ENCODE peak calls at places on chromosomes 5 and 9, in four cellular contexts. One of them, this sample, is unnamed.
A peak's percentile ranks its signal among the peaks of the same experiment; 100 is the strongest.

GRCh38 chr9:73183917-73184861 is 32.5 kb downstream of the ANXA1 start:
- DNase-seq in CD4-positive, CD25-positive, alpha-beta regulatory T cell: peak; percentile 55
- DNase-seq in H9: no peak
- DNase-seq in HepG2: peak; percentile 21
- DNase-seq in this sample: no peak

GRCh38 chr5:33984671-33985124 is at the start of gene SLC45A2:
- DNase-seq in CD4-positive, CD25-positive, alpha-beta regulatory T cell: no peak
- DNase-seq in HepG2: no peak
- DNase-seq in H9: no peak
- DNase-seq in this sample: no peak

GRCh38 chr9:89919171-89919681 is 314.4 kb downstream of the GADD45G start:
- DNase-seq in HepG2: peak; percentile 6
- DNase-seq in H9: peak; percentile 88
- DNase-seq in CD4-positive, CD25-positive, alpha-beta regulatory T cell: peak; percentile 14
- DNase-seq in this sample: peak; percentile 48

GRCh38 chr5:127967983-127968592 is 115.5 kb upstream of the SLC12A2 start:
- DNase-seq in H9: no peak
- DNase-seq in HepG2: no peak
- DNase-seq in CD4-positive, CD25-positive, alpha-beta regulatory T cell: no peak
- DNase-seq in this sample: no peak

GRCh38 chr9:77616191-77616590 is 31.9 kb downstream of the GNA14 start:
- DNase-seq in HepG2: no peak
- DNase-seq in CD4-positive, CD25-positive, alpha-beta regulatory T cell: no peak
- DNase-seq in H9: no peak
- DNase-seq in this sample: no peak

GRCh38 chr9:85290019-85290418 is 451.7 kb downstream of the AGTPBP1 start:
- DNase-seq in CD4-positive, CD25-positive, alpha-beta regulatory T cell: no peak
- DNase-seq in HepG2: no peak
- DNase-seq in H9: no peak
- DNase-seq in this sample: no peak

GRCh38 chr9:113511856-113512761 is 48.6 kb downstream of the RGS3 start:
- DNase-seq in CD4-positive, CD25-positive, alpha-beta regulatory T cell: peak; percentile 50
- DNase-seq in HepG2: no peak
- DNase-seq in H9: no peak
- DNase-seq in this sample: no peak

GRCh38 chr5:150081541-150082283 is 4.6 kb downstream of the CSF1R start:
- DNase-seq in H9: no peak
- DNase-seq in HepG2: no peak
- DNase-seq in CD4-positive, CD25-positive, alpha-beta regulatory T cell: no peak
- DNase-seq in this sample: no peak

GRCh38 chr9:92483896-92484545 is 1.7 kb upstream of the ASPN start:
- DNase-seq in HepG2: no peak
- DNase-seq in H9: no peak
- DNase-seq in CD4-positive, CD25-positive, alpha-beta regulatory T cell: no peak
- DNase-seq in this sample: no peak

GRCh38 chr5:137220523-137220927 is 278.6 kb downstream of the SPOCK1 start:
- DNase-seq in H9: peak; percentile 43
- DNase-seq in HepG2: peak; percentile 76
- DNase-seq in CD4-positive, CD25-positive, alpha-beta regulatory T cell: no peak
- DNase-seq in this sample: peak; percentile 18

GRCh38 chr9:114532561-114533237 is 27.4 kb upstream of the WHRN start:
- DNase-seq in H9: no peak
- DNase-seq in CD4-positive, CD25-positive, alpha-beta regulatory T cell: no peak
- DNase-seq in HepG2: no peak
- DNase-seq in this sample: no peak

GRCh38 chr5:68287976-68288755 is 72.6 kb downstream of the PIK3R1 start:
- DNase-seq in HepG2: peak; percentile 88
- DNase-seq in H9: peak; percentile 57
- DNase-seq in CD4-positive, CD25-positive, alpha-beta regulatory T cell: peak; percentile 62
- DNase-seq in this sample: no peak

GRCh38 chr9:69342769-69343168 is 17.8 kb downstream of the ENTREP1 start:
- DNase-seq in CD4-positive, CD25-positive, alpha-beta regulatory T cell: no peak
- DNase-seq in HepG2: no peak
- DNase-seq in H9: no peak
- DNase-seq in this sample: no peak

GRCh38 chr9:18017136-18017535 is 438.3 kb downstream of the SH3GL2 start:
- DNase-seq in CD4-positive, CD25-positive, alpha-beta regulatory T cell: no peak
- DNase-seq in HepG2: no peak
- DNase-seq in H9: no peak
- DNase-seq in this sample: no peak

GRCh38 chr9:92155221-92155620 is 40.0 kb upstream of the SPTLC1 start:
- DNase-seq in HepG2: no peak
- DNase-seq in CD4-positive, CD25-positive, alpha-beta regulatory T cell: no peak
- DNase-seq in H9: no peak
- DNase-seq in this sample: no peak

GRCh38 chr5:83636141-83636540 is 84.5 kb downstream of the HAPLN1 start:
- DNase-seq in HepG2: no peak
- DNase-seq in H9: no peak
- DNase-seq in CD4-positive, CD25-positive, alpha-beta regulatory T cell: no peak
- DNase-seq in this sample: no peak

GRCh38 chr5:125257057-125257970 is 510.9 kb upstream of the ZNF608 start:
- DNase-seq in H9: no peak
- DNase-seq in CD4-positive, CD25-positive, alpha-beta regulatory T cell: no peak
- DNase-seq in HepG2: no peak
- DNase-seq in this sample: no peak

GRCh38 chr9:109986423-109987055 is 206.5 kb downstream of the PALM2AKAP2 start:
- DNase-seq in HepG2: no peak
- DNase-seq in CD4-positive, CD25-positive, alpha-beta regulatory T cell: no peak
- DNase-seq in H9: no peak
- DNase-seq in this sample: no peak

GRCh38 chr9:87324613-87325194 is 173.0 kb upstream of the DAPK1 start:
- DNase-seq in H9: no peak
- DNase-seq in CD4-positive, CD25-positive, alpha-beta regulatory T cell: peak; percentile 24
- DNase-seq in HepG2: peak; percentile 50
- DNase-seq in this sample: no peak

GRCh38 chr9:114151426-114151956 is 3.8 kb upstream of the COL27A1 start:
- DNase-seq in HepG2: no peak
- DNase-seq in CD4-positive, CD25-positive, alpha-beta regulatory T cell: no peak
- DNase-seq in H9: no peak
- DNase-seq in this sample: no peak

GRCh38 chr9:19085295-19085694 is 17.4 kb downstream of the HAUS6 start:
- DNase-seq in H9: no peak
- DNase-seq in HepG2: peak; percentile 35
- DNase-seq in CD4-positive, CD25-positive, alpha-beta regulatory T cell: peak; percentile 57
- DNase-seq in this sample: no peak

GRCh38 chr5:170648546-170648945 is 135.0 kb upstream of the GABRP start:
- DNase-seq in HepG2: no peak
- DNase-seq in CD4-positive, CD25-positive, alpha-beta regulatory T cell: no peak
- DNase-seq in H9: no peak
- DNase-seq in this sample: no peak

GRCh38 chr9:86948153-86948929 is 1.0 kb upstream of the GAS1 start:
- DNase-seq in H9: peak; percentile 74
- DNase-seq in CD4-positive, CD25-positive, alpha-beta regulatory T cell: peak; percentile 69
- DNase-seq in HepG2: peak; percentile 13
- DNase-seq in this sample: no peak

GRCh38 chr5:60718186-60718892 is 18.4 kb upstream of the DEPDC1B start:
- DNase-seq in CD4-positive, CD25-positive, alpha-beta regulatory T cell: no peak
- DNase-seq in HepG2: no peak
- DNase-seq in H9: no peak
- DNase-seq in this sample: no peak

GRCh38 chr5:92567831-92568450 is 1013.1 kb downstream of the NR2F1-AS1 start:
- DNase-seq in HepG2: no peak
- DNase-seq in CD4-positive, CD25-positive, alpha-beta regulatory T cell: no peak
- DNase-seq in H9: no peak
- DNase-seq in this sample: no peak

GRCh38 chr5:1506242-1507015 is 17.3 kb downstream of the LPCAT1 start:
- DNase-seq in HepG2: no peak
- DNase-seq in CD4-positive, CD25-positive, alpha-beta regulatory T cell: no peak
- DNase-seq in H9: no peak
- DNase-seq in this sample: no peak

DNA sequence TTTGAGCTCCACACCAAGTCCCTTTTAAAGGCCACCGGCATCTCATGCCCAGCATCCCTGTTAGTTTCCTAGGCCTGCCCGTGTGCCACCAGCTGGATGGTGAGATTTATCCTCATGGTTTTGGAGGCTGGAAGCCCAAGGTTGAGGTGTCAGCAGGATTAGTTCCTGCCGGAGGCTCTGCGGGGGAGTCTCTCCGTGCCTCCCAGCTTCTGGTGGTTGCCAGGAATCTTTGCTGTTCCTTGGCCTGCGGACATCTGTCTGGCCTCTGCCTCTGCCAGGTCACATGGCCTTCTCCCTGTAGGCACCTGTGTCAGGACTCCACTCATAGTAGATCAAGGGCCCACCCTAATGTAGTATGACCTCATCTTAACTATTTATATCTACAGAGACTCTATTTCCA is 45.4 kb downstream of the JADE2 start:
- DNase-seq in CD4-positive, CD25-positive, alpha-beta regulatory T cell: no peak
- DNase-seq in H9: no peak
- DNase-seq in HepG2: no peak
- DNase-seq in this sample: no peak
- H3K4me1 ChIP-seq in CD4-positive, CD25-positive, alpha-beta regulatory T cell: no peaks in the 10 kb centered on the region
- H3K4me1 ChIP-seq in H9: no peaks in the 10 kb centered on the region
- H3K4me1 ChIP-seq in HepG2: no peaks in the 10 kb centered on the region
- H3K4me1 ChIP-seq in this sample: peaks cover 5% of the 10 kb centered on the region

GRCh38 chr9:124102363-124102762 is 90.8 kb downstream of the LHX2 start:
- DNase-seq in CD4-positive, CD25-positive, alpha-beta regulatory T cell: no peak
- DNase-seq in HepG2: no peak
- DNase-seq in H9: no peak
- DNase-seq in this sample: no peak
- H3K4me1 ChIP-seq in CD4-positive, CD25-positive, alpha-beta regulatory T cell: no peaks in the 10 kb centered on the region
- H3K4me1 ChIP-seq in HepG2: no peaks in the 10 kb centered on the region
- H3K4me1 ChIP-seq in H9: no peaks in the 10 kb centered on the region
- H3K4me1 ChIP-seq in this sample: peaks cover 8% of the 10 kb centered on the region

GRCh38 chr5:42874621-42875198 is 63.0 kb upstream of the SELENOP start:
- DNase-seq in H9: no peak
- DNase-seq in HepG2: peak; percentile 94
- DNase-seq in CD4-positive, CD25-positive, alpha-beta regulatory T cell: no peak
- DNase-seq in this sample: no peak
- H3K4me1 ChIP-seq in H9: no peaks in the 10 kb centered on the region
- H3K4me1 ChIP-seq in HepG2: peaks cover 99% of the 10 kb centered on the region
- H3K4me1 ChIP-seq in CD4-positive, CD25-positive, alpha-beta regulatory T cell: no peaks in the 10 kb centered on the region
- H3K4me1 ChIP-seq in this sample: no peaks in the 10 kb centered on the region

DNA sequence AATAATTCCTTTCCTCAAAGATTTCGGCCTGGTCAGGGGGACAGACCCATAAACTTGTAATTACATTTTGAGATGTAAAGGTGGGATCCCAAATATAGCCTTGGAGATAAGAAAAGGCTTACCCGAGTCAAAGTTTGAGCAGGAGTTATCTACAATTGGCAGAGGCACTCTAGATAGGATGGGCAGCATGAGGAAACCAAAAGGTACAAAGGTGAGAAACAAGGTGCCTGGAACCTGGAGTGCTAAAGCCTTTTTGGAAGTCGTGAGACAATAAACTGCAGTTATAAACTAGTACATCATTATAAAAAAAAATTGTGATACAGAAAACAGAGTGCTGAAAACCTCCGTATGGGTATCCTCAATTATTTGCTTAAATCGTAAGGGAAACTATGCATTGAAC is 212.4 kb downstream of the EFNA5 start:
- DNase-seq in CD4-positive, CD25-positive, alpha-beta regulatory T cell: no peak
- DNase-seq in H9: no peak
- DNase-seq in HepG2: no peak
- DNase-seq in this sample: no peak
- H3K4me1 ChIP-seq in CD4-positive, CD25-positive, alpha-beta regulatory T cell: no peaks in the 10 kb centered on the region
- H3K4me1 ChIP-seq in H9: peaks cover 9% of the 10 kb centered on the region
- H3K4me1 ChIP-seq in HepG2: no peaks in the 10 kb centered on the region
- H3K4me1 ChIP-seq in this sample: no peaks in the 10 kb centered on the region

DNA sequence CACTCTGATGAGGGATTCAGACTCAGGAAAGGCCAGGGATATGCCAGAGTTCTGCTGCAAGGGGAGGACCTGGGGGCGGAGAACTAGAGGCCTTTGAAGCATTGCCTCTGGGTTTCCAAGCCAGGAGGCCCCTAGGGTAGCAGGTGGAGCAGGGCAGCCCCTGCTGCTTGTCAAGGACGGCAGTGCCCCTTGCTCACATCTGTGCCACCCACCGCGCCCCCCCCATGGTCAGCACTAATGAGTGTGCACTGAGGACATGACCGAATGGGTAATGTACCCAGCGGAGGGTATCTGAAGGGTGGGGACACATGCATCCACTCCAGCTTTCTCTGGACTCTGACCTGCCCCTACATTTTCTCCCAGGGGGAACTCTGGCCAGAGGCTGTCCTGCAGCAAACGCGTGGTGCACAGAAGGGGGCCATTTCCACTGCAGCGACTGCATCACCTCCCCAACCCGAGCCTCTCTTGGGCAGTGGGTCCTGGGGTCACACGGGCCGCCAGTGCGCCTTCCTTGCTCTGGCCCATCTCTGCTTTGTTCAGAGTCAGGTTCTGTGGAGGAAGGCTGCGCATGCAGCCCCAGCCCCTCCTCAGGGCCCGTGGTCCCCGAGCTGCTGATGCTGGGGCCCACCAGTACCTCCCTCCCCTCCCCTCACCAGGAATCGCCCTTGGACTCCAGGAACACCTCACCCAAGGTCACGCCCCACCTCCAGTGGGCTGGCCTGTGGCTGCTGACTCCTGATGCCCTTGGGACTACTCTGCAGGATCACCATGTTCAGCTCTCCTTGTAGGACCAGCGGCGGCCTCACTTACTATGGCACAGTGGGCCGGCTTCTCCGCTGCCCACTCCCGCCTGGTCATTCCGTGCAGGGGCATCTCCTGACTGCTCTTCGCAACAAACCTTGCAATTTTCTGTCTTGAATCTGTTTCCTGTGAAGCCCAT is 31.2 kb downstream of the STC2 start:
- DNase-seq in HepG2: peak; percentile 85
- DNase-seq in CD4-positive, CD25-positive, alpha-beta regulatory T cell: no peak
- DNase-seq in H9: peak; percentile 45
- DNase-seq in this sample: no peak
- H3K4me1 ChIP-seq in HepG2: peaks cover 93% of the 10 kb centered on the region
- H3K4me1 ChIP-seq in CD4-positive, CD25-positive, alpha-beta regulatory T cell: peaks cover 11% of the 10 kb centered on the region
- H3K4me1 ChIP-seq in H9: no peaks in the 10 kb centered on the region
- H3K4me1 ChIP-seq in this sample: peaks cover 22% of the 10 kb centered on the region

GRCh38 chr5:143084452-143084851 is 314.3 kb downstream of the ARHGAP26 start:
- DNase-seq in HepG2: no peak
- DNase-seq in H9: no peak
- DNase-seq in CD4-positive, CD25-positive, alpha-beta regulatory T cell: no peak
- DNase-seq in this sample: no peak
- H3K4me1 ChIP-seq in HepG2: peaks cover 15% of the 10 kb centered on the region
- H3K4me1 ChIP-seq in H9: no peaks in the 10 kb centered on the region
- H3K4me1 ChIP-seq in CD4-positive, CD25-positive, alpha-beta regulatory T cell: no peaks in the 10 kb centered on the region
- H3K4me1 ChIP-seq in this sample: no peaks in the 10 kb centered on the region

GRCh38 chr9:81669011-81669739 is 20.2 kb downstream of the TLE1 start:
- DNase-seq in CD4-positive, CD25-positive, alpha-beta regulatory T cell: no peak
- DNase-seq in H9: no peak
- DNase-seq in HepG2: no peak
- DNase-seq in this sample: no peak
- H3K4me1 ChIP-seq in CD4-positive, CD25-positive, alpha-beta regulatory T cell: no peaks in the 10 kb centered on the region
- H3K4me1 ChIP-seq in H9: peaks cover 11% of the 10 kb centered on the region
- H3K4me1 ChIP-seq in HepG2: peaks cover 42% of the 10 kb centered on the region
- H3K4me1 ChIP-seq in this sample: peaks cover 8% of the 10 kb centered on the region

DNA sequence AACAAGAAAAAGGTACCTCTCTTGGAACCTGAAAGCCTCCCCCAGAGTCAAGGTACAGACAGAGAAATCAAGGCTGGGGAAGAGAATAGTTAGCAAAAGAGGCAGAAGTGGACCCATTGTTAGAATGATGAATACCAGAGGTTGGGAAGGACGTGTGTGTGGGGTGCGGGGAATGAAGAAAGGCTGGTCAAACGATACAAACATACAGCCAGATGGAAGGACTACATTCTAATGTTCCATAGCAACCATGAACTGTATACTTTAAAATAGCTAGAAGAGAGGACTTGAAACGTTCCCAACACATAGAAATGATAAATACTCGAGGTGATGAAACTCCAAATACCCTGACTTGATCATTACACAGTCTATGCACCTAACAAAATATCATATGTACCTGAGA is 7.1 kb downstream of the CCDC69 start:
- DNase-seq in H9: no peak
- DNase-seq in CD4-positive, CD25-positive, alpha-beta regulatory T cell: no peak
- DNase-seq in HepG2: no peak
- DNase-seq in this sample: no peak
- H3K4me1 ChIP-seq in H9: peaks cover 2% of the 10 kb centered on the region
- H3K4me1 ChIP-seq in CD4-positive, CD25-positive, alpha-beta regulatory T cell: peaks cover 100% of the 10 kb centered on the region
- H3K4me1 ChIP-seq in HepG2: peaks cover 47% of the 10 kb centered on the region
- H3K4me1 ChIP-seq in this sample: no peaks in the 10 kb centered on the region